ENCODE peak calls at places on chromosomes 1 and 21, in ten cellular contexts. H, W, S, V, B, L, U, E, I and C are unnamed samples.

GRCh38 chr21:42093991-42094417 is 22.9 kb downstream of the UMODL1 start:
- DNase-seq in H (no peak), W (no peak), S (no peak), V (no peak), B (peak; percentile 73), L (no peak), U (no peak), E (no peak), I (no peak), C (no peak)

GRCh38 chr1:32933742-32934322 is 30.8 kb downstream of the RNF19B start:
- DNase-seq in H (no peak), W (no peak), S (peak; percentile 4), V (no peak), B (peak; percentile 59), L (no peak), U (no peak), E (no peak), I (no peak), C (no peak)

GRCh38 chr1:99965646-99966375 is 4.0 kb upstream of the SLC35A3 start:
- DNase-seq in H (no peak), W (no peak), S (no peak), V (no peak), B (no peak), L (no peak), U (no peak), E (no peak), I (no peak), C (no peak)

GRCh38 chr1:56409112-56409691 is 170.2 kb downstream of the PLPP3 start:
- DNase-seq in H (no peak), W (peak; percentile 72), S (no peak), V (peak; percentile 79), B (no peak), L (peak; percentile 43), U (peak; percentile 71), E (no peak), I (no peak), C (peak; percentile 40)

GRCh38 chr21:37257967-37258877 is 8.9 kb downstream of the VPS26C start:
- DNase-seq in H (peak; percentile 84), W (peak; percentile 75), S (peak; percentile 91), V (peak; percentile 87), B (peak; percentile 60), L (peak; percentile 61), U (peak; percentile 65), E (peak; percentile 78), I (peak; percentile 69), C (peak; percentile 86)

GRCh38 chr1:89487972-89488371 is 36.7 kb upstream of the LRRC8B start:
- DNase-seq in H (no peak), W (no peak), S (no peak), V (no peak), B (no peak), L (no peak), U (no peak), E (no peak), I (no peak), C (no peak)

GRCh38 chr1:206911064-206911663 is 10.6 kb downstream of the FCMR start:
- DNase-seq in H (no peak), W (no peak), S (peak; percentile 61), V (no peak), B (peak; percentile 87), L (no peak), U (no peak), E (no peak), I (peak; percentile 43), C (peak; percentile 55)

GRCh38 chr1:117147341-117147831 is 25.8 kb upstream of the TRIM45 start:
- DNase-seq in H (no peak), W (no peak), S (no peak), V (no peak), B (no peak), L (no peak), U (no peak), E (no peak), I (no peak), C (no peak)

GRCh38 chr1:64163972-64164371 is 39.5 kb upstream of the UBE2U start:
- DNase-seq in H (no peak), W (no peak), S (peak; percentile 56), V (no peak), B (peak; percentile 73), L (no peak), U (no peak), E (no peak), I (no peak), C (no peak)

GRCh38 chr1:181577475-181577874 is 94.2 kb downstream of the CACNA1E start:
- DNase-seq in H (no peak), W (no peak), S (no peak), V (no peak), B (no peak), L (no peak), U (no peak), E (no peak), I (no peak), C (no peak)

GRCh38 chr1:14142397-14143095 is 442.6 kb downstream of the PRDM2 start:
- DNase-seq in H (no peak), W (no peak), S (no peak), V (no peak), B (no peak), L (peak; percentile 32), U (peak; percentile 48), E (no peak), I (no peak), C (no peak)

GRCh38 chr1:185789846-185790735 is 55.9 kb downstream of the HMCN1 start:
- DNase-seq in H (no peak), W (no peak), S (no peak), V (no peak), B (peak; percentile 66), L (no peak), U (no peak), E (no peak), I (no peak), C (no peak)

GRCh38 chr21:28704746-28705145 is 287.9 kb downstream of the LTN1 start:
- DNase-seq in H (no peak), W (no peak), S (no peak), V (no peak), B (peak; percentile 68), L (peak; percentile 74), U (no peak), E (no peak), I (no peak), C (no peak)

GRCh38 chr1:85200367-85200869 is 398 bp downstream of the SYDE2 start:
- DNase-seq in H (no peak), W (peak; percentile 45), S (peak; percentile 73), V (no peak), B (no peak), L (no peak), U (peak; percentile 67), E (no peak), I (peak; percentile 60), C (peak; percentile 41)

GRCh38 chr1:207579436-207579799 is 65.5 kb upstream of the CR1L start:
- DNase-seq in H (no peak), W (peak; percentile 72), S (peak; percentile 77), V (no peak), B (peak; percentile 64), L (peak; percentile 27), U (peak; percentile 28), E (no peak), I (peak; percentile 35), C (peak; percentile 30)

DNA sequence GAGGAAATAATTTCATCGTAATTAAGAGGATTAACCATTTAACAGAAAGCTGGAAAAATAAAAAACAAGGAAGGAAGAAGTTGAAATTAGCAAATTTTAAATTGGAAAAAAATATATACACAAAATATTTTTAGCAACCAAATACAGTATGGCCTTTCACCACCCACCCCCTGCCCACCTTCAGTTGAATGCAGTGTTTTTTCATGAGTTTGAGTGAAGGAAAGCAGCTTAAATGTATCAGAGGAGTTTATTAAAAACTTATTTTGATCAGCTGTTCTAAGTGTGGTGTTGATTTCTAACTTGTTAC is 249.2 kb downstream of the DNM3 start:
- DNase-seq in H (no peak), W (no peak), S (no peak), V (no peak), B (no peak), L (no peak), U (no peak), E (no peak), I (no peak), C (no peak)
- TF ChIP-seq CTCF in H (no peak), W (no peak), S (no peak), V (no peak), B (no peak), L (no peak), U (no peak), E (no peak), I (no peak), C (no peak)

DNA sequence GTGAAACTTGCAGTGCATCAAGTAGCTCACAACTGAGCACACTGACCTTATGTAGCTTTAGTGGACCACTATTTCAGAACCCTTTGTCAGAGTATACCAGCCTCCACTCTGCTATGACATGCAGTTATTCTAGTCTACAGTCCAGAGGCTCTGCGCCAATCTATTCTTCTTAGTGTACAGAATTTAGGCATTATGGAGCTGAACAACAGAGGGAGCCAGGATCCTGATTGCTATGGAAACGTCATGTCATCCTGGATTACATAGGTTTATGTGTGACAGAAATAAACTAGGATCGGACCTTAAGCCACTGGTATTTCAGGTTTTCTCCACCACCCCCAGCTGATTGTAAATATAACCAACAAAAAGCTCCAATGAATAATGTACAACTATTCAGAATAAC is 48.1 kb upstream of the EEIG2 start:
- DNase-seq in H (no peak), W (no peak), S (no peak), V (no peak), B (no peak), L (no peak), U (no peak), E (no peak), I (no peak), C (no peak)
- TF ChIP-seq CTCF in H (no peak), W (no peak), S (no peak), V (no peak), B (no peak), L (no peak), U (no peak), E (no peak), I (no peak), C (no peak)

DNA sequence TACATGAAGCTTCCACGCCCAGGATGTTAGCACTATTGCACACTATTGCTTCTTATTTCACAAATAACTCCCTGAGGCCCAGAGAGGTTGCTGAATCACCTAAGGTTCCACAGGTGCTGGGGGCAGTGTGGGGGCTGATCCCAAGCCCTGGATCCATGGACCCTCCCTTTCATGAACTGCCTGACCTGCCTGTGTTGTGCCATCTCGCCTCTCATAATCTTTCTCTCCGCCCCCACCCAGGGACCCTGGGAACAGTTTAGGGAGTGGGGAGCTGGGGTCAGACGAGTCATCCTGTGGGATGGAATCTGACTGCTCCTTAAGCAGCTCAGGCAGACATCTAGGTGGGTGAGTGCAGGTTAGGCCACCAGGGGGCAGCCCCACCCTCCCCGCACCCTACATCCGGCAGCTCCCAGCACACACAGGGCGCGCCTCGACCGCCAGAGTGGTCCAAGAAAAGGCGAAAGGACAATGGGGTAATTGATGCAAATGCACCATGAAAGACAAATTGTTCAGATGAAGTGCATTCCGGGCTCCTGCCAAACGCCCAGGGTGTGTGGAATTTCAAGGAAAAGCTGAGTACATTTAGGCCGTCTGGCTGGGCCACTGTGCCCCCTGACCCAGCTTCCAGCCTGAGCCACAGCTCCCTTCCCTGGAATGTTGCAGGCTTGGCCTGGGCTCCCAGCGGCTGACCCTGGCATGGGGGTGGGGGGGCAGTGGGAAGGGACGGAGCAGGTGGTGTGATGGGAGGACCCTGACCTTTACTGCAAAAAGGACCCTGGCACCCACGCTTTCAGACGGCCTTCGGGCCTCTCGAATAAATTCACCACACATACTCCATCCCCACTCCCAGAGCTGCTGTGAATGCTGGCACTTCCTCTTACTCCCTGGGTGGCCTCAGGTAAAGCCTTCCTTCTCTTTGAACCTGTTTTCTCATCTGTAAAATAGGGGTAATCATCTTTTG is 20.8 kb downstream of the PHLDA3 start:
- DNase-seq in H (peak; percentile 72), W (peak; percentile 83), S (peak; percentile 88), V (peak; percentile 91), B (peak; percentile 79), L (peak; percentile 74), U (peak; percentile 86), E (no peak), I (peak; percentile 80), C (peak; percentile 89)
- TF ChIP-seq CTCF in H (peak; percentile 94), W (peak; percentile 80), S (peak; percentile 85), V (peak; percentile 81), B (peak; percentile 86), L (peak; percentile 93), U (peak; percentile 88), E (peak; percentile 61), I (peak; percentile 82), C (peak; percentile 80)

GRCh38 chr1:159924025-159924790 is 1.1 kb downstream of the TAGLN2 start:
- DNase-seq in H (peak; percentile 79), W (no peak), S (no peak), V (peak; percentile 94), B (peak; percentile 88), L (peak; percentile 92), U (peak; percentile 94), E (no peak), I (peak; percentile 38), C (peak; percentile 83)
- TF ChIP-seq CTCF in H (no peak), W (no peak), S (no peak), V (peak; percentile 12), B (peak; percentile 19), L (peak; percentile 21), U (peak; percentile 9), E (no peak), I (no peak), C (no peak)